ENCODE peak calls at places on chromosomes 4 and X, in six cellular contexts. O, L, J, A, M and W are unnamed samples.
A peak's percentile ranks its signal among the peaks of the same experiment; 100 is the strongest.

GRCh38 chrX:9526965-9527364 is 62.1 kb downstream of the TBL1X start:
- DNase-seq in A (no peak), M (no peak), J (no peak), O (no peak), L (no peak), W (no peak)

GRCh38 chrX:34632404-34632803 is 24.7 kb downstream of the TMEM47 start:
- DNase-seq in A (peak; percentile 32), L (no peak), O (peak; percentile 21), J (no peak), M (no peak), W (no peak)

GRCh38 chr4:83191026-83191425 is 76.5 kb upstream of the PLAC8 start:
- DNase-seq in M (no peak), J (no peak), L (no peak), O (no peak), A (no peak), W (no peak)

GRCh38 chr4:154622598-154622997 is 10.1 kb upstream of the FGG start:
- DNase-seq in M (peak; percentile 43), L (no peak), A (peak; percentile 67), J (peak; percentile 66), O (peak; percentile 64), W (peak; percentile 75)

GRCh38 chr4:152090543-152090942 is 329.7 kb upstream of the GATB start:
- DNase-seq in J (no peak), A (peak; percentile 4), M (no peak), L (no peak), O (no peak), W (no peak)

GRCh38 chr4:76874176-76874575 is 23.8 kb downstream of the SOWAHB start:
- DNase-seq in O (peak; percentile 21), J (no peak), L (no peak), A (no peak), M (no peak), W (no peak)

GRCh38 chr4:4506961-4507360 is 34.9 kb downstream of the STX18 start:
- DNase-seq in L (no peak), M (no peak), J (no peak), O (no peak), A (no peak), W (no peak)

GRCh38 chr4:3461515-3462291 is 1.4 kb upstream of the DOK7 start:
- DNase-seq in M (no peak), J (no peak), O (no peak), L (peak; percentile 54), A (no peak), W (no peak)

GRCh38 chrX:16989750-16990149 is 43.3 kb downstream of the REPS2 start:
- DNase-seq in A (peak; percentile 24), J (no peak), M (no peak), L (no peak), O (no peak), W (no peak)

GRCh38 chr4:2733844-2734574 is 22.1 kb downstream of the TNIP2 start:
- DNase-seq in O (no peak), A (no peak), J (no peak), M (no peak), L (no peak), W (no peak)

GRCh38 chrX:153379971-153380581 is 21.1 kb downstream of the PNMA6E start:
- DNase-seq in L (no peak), M (no peak), O (no peak), A (no peak), J (no peak), W (no peak)

DNA sequence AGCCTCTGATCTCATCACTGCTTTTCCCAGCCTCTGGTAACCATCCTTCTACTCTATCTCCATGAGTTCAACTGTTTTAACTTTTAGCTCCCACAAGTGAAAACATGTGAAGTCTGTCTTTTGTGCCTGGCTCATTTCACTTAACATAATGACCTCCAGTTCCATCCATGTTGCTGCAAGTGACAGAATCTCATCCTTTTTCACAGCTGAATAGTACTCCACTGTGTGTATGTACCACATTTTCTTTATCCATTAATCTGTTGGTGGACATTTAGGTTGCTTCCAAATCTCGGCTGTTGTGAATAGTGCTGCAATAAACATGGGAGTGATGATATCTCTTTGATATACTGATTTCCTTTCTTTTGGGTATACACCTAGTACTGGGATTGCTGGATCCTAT is 109.5 kb downstream of the FRYL start:
- DNase-seq in A (no peak), O (no peak), M (no peak), L (no peak), J (no peak), W (no peak)
- H2AFZ ChIP-seq in A (no peak overlapping the region), O (no peak overlapping the region), M (no peak overlapping the region), L (no peak overlapping the region), J (no peak overlapping the region), W (no peak overlapping the region)

DNA sequence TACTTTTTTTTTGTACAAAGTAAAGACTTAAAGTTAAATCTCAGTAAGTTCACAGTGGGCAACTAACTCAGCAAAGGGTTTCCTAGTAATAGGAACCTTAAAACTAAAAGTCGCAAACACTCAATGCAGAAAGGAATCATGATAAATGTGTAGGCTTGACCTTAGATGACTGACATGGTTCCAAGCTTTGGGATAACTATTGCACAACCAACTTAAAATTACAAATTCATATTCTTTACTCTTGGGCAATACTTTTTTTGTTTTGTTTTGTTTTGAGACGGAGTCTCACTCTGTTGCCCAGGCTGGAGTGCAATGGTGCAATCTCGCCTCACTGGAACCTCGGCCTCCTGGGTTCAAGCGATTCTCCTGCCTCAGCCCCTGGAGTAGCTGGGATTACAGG is 8.2 kb downstream of the ELOVL6 start:
- DNase-seq in O (no peak), J (no peak), L (no peak), A (peak; percentile 61), M (no peak), W (no peak)
- TF ChIP-seq EZH2 in O (no peak), J (no peak), L (no peak), A (no peak), M (no peak), W (no peak)

DNA sequence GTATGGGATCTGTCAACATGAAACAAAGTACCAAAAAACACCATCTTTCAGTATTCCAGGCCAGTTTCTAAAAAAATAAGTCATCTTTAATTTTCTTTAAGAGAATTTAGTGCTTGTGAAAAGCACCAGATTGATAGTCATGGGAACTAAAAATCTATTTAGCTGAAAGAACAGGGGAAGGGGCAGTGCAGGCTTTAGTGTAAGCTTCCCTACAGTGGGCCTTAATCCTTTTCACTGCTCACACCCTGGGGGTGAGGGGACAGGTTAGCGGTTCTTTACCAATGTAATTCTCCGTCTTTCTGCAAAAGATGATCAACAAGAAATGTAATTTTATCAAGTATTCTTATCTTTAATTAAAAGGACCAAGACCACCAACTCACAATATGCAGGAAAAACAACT is 47.1 kb downstream of the CHIC2 start:
- DNase-seq in A (no peak), M (no peak), L (no peak), O (no peak), J (no peak), W (peak; percentile 62)
- H3K79me2 ChIP-seq in A (peaks cover 44% of the 10 kb centered on the region), M (no peaks in the 10 kb centered on the region), L (peaks cover 37% of the 10 kb centered on the region), O (peaks cover 100% of the 10 kb centered on the region), J (peaks cover 2% of the 10 kb centered on the region), W (peaks cover 9% of the 10 kb centered on the region)

GRCh38 chr4:127747883-127748282 is 17.7 kb downstream of the SLC25A31 start:
- DNase-seq in A (no peak), O (no peak), L (no peak), M (no peak), J (no peak), W (no peak)
- H2AFZ ChIP-seq in A (no peak overlapping the region), O (no peak overlapping the region), L (no peak overlapping the region), M (no peak overlapping the region), J (no peak overlapping the region), W (no peak overlapping the region)

GRCh38 chr4:150581206-150581605 is 745 bp upstream of the MAB21L2 start:
- DNase-seq in A (peak; percentile 19), M (no peak), J (no peak), L (no peak), O (no peak), W (no peak)

GRCh38 chr4:150582101-150582565 is at the start of gene MAB21L2:
- DNase-seq in O (no peak), L (no peak), A (peak; percentile 53), J (no peak), M (no peak), W (peak; percentile 50)

GRCh38 chr4:150580244-150580643 is 1.7 kb upstream of the MAB21L2 start:
- DNase-seq in M (no peak), L (no peak), J (no peak), A (no peak), O (no peak), W (peak; percentile 53)

GRCh38 chr4:150582881-150583286 is 933 bp downstream of the MAB21L2 start:
- DNase-seq in L (no peak), M (no peak), A (peak; percentile 57), J (no peak), O (no peak), W (peak; percentile 72)

DNA sequence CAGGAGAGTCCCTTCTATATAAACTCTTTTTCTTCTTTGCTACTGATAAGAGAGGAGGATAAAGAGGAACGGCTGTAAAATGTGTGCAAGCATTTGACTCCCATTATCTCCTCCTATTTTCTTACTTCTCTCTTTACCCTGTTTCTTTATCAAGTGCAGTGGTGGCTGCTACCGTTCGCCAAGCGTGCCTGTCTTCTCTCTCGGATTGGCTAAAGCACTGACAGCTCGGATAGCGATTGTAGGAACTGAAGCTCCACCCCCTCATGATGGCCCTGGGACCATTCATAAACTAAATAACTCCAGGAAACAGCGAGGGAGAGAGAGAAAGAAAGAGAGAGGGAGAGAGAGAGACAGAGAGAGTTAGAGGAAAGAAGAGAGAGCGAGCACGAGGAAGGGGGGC is 340 bp upstream of the MAB21L2 start:
- DNase-seq in L (no peak), M (no peak), O (no peak), A (peak; percentile 88), J (no peak), W (peak; percentile 88)
- TF ChIP-seq EZH2 in L (no peak), M (no peak), O (no peak), A (no peak), J (no peak), W (no peak)

DNA sequence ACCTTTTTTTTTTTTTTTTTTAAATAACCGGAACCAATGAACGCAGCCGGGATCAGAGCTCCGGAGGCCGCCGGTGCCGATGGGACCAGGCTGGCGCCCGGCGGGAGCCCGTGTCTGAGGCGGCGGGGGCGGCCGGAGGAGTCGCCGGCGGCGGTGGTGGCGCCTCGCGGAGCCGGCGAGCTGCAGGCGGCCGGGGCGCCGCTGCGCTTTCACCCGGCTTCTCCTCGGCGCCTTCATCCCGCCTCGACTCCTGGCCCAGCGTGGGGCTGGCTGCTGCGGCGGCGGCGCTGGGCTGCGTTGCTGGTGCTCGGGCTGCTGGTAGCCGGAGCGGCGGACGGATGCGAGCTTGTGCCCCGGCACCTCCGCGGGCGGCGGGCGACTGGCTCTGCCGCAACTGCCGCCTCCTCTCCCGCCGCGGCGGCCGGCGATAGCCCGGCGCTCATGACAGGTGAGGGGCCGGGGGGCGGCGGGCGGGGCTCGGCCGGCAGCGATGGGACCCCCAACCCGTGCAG is 337 bp downstream of the STIM2 start:
- DNase-seq in O (peak; percentile 83), L (no peak), A (peak; percentile 42), M (no peak), J (peak; percentile 10), W (peak; percentile 81)
- H3K79me2 ChIP-seq in O (peaks cover 44% of the 10 kb centered on the region), L (peaks cover 39% of the 10 kb centered on the region), A (peaks cover 35% of the 10 kb centered on the region), M (peaks cover 45% of the 10 kb centered on the region), J (peaks cover 43% of the 10 kb centered on the region), W (peaks cover 43% of the 10 kb centered on the region)

GRCh38 chr4:6891436-6892170 is 18.0 kb upstream of the TBC1D14 start:
- DNase-seq in A (no peak), O (peak; percentile 19), L (no peak), M (no peak), J (no peak), W (no peak)
- H2AFZ ChIP-seq in A (no peak overlapping the region), O (peak overlapping the region; percentile 50), L (no peak overlapping the region), M (peak overlapping the region; percentile 91), J (no peak overlapping the region), W (no peak overlapping the region)

DNA sequence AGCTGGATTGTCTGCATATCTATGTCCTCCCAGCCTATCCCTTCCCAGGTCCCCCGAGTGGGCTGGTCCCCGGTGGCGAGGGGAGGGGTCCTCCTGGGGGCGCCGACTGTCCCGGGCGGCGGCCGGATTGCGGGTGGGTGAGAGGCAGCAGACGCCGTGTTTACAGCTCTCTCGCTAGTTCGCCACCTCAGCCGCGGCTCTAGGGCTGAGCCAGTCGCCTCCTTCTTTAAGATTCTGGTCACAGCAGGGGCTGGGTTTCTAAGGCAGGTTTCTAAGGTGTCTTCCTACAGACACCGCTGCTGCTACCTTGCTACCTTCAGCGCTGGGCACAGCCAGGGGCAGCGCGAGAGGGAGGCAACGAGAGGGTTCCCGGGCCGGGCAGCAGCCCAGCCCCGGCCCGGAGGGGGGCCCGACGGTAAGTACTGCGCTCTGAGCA is 57.2 kb downstream of the FRMPD3 start:
- DNase-seq in J (no peak), A (no peak), M (no peak), O (no peak), L (no peak), W (no peak)
- TF ChIP-seq EZH2 in J (no peak), A (no peak), M (no peak), O (no peak), L (no peak), W (peak; percentile 60)